ENCODE peak calls at places on chromosomes 12 and 14, in four cellular contexts. M, T, S and L are unnamed samples.

GRCh38 chr12:52198454-52199215 is 6.8 kb upstream of the KRT80 start:
- DNase-seq in M (no peak), T (no peak), S (no peak), L (no peak)

GRCh38 chr12:124465473-124465872 is 101.9 kb downstream of the NCOR2 start:
- DNase-seq in M (no peak), T (no peak), S (no peak), L (no peak)

GRCh38 chr14:59869381-59870255 is 958 bp downstream of the RTN1 start:
- DNase-seq in M (no peak), T (no peak), S (no peak), L (peak)

GRCh38 chr12:2697057-2697456 is 97.7 kb upstream of the FKBP4 start:
- DNase-seq in M (no peak), T (no peak), S (no peak), L (no peak)

GRCh38 chr12:109762071-109762672 is 48.5 kb downstream of the FAM222A start:
- DNase-seq in M (no peak), T (no peak), S (no peak), L (no peak)

GRCh38 chr12:11798856-11799530 is 149.5 kb downstream of the ETV6 start:
- DNase-seq in M (no peak), T (peak), S (peak), L (no peak)

GRCh38 chr12:76264617-76265016 is 83.6 kb downstream of the BBS10 start:
- DNase-seq in M (no peak), T (no peak), S (no peak), L (no peak)

GRCh38 chr12:74111688-74112360 is 425.8 kb upstream of the ATXN7L3B start:
- DNase-seq in M (peak), T (peak), S (peak), L (peak)

GRCh38 chr12:15143467-15143866 is 77.8 kb downstream of the RERG start:
- DNase-seq in M (no peak), T (no peak), S (no peak), L (no peak)

GRCh38 chr12:12835378-12836145 is 22.4 kb downstream of the DDX47 start:
- DNase-seq in M (peak), T (peak), S (no peak), L (no peak)

DNA sequence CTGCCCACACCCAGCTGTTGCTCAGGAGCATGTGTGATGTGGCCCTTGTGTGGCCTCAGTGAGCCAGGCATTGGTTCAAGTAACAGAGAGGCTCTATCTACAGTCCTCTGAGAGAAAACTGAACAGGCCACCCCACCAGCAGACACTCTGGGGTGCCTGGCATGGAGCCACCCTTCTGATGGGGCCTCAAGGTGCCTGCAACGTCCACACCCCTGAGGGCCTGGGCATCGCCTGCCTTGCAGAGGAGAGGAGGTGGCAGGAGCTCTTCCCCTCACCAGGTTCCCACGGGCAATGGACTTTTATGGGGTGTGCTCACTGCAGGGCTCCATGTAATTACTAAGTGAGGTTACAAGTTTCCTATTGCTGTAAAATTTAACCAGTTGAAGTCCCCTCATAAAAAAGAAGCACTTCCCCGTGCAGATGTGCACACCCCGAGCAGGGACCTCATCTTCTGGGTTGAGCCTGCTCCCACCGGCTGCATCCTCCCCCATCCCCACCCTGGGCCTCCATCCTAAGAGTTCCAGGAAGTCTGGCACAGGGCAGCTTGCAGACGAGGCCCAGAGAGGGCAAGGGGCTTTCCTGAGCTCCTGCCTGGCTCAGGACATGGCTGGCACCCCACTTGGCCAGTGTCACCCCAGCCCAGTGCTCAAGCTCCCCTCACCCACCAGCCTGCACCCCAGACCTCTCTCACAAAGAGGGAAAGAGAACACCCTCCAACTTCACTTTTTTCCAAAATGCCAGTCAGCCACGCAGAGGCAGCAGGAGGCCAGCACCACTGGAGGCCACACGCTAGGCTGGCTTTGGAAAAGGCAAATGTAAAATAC is 270.4 kb upstream of the RTL1 start:
- DNase-seq in M (no peak), T (no peak), S (no peak), L (no peak)
- TF ChIP-seq PHF8 in M (no peak), T (no peak), S (no peak), L (no peak)

GRCh38 chr14:92263681-92264080 is 59.3 kb upstream of the SLC24A4 start:
- DNase-seq in M (no peak), T (no peak), S (no peak), L (no peak)

DNA sequence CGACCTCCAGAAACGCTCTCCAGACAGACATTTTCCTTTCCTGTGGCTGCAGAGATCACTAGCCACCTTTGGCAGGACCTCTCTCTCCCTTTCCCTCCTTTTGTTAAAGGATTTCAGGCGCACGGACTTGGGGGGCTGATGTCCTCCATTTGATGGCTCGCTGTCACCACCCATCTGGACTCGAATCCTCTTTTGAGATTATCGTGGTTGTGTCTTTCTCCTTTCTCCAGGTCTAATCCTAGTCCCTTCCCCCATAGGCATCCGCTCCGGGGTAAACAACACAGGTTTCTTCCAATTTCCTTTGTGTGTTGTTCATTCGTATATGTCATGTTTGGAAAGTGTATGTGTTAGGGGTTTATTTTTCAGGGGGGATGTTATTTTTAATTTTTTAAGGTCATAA is 56.7 kb upstream of the SLC24A4 start:
- DNase-seq in M (no peak), T (no peak), S (no peak), L (no peak)
- TF ChIP-seq PHF8 in M (no peak), T (no peak), S (no peak), L (no peak)

DNA sequence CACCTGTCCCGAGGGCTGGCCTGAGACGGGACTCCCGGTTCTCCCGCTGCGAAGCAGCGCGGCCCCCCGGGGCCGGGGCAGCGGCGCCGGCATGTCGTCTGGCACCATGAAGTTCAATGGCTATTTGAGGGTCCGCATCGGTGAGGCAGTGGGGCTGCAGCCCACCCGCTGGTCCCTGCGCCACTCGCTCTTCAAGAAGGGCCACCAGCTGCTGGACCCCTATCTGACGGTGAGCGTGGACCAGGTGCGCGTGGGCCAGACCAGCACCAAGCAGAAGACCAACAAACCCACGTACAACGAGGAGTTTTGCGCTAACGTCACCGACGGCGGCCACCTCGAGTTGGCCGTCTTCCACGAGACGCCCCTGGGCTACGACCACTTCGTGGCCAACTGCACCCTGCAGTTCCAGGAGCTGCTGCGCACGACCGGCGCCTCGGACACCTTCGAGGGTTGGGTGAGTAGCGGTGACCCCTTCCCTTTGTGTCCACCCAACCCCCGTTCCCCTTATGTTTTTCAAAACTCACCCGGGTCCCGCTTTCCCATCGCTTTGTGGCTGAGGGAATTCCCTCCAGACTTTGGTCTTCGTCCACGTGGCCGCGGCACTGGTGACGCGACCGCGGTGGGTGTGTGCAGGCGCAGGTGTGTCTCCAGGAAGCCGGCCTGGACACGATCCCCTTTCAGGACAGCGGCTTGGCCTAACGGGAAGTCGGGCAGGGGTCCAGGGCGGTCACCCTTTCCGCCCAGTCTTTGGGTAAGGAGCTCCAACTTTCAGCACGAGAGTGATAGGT is 826 bp downstream of the PRKCH start:
- DNase-seq in M (no peak), T (no peak), S (no peak), L (peak)
- TF ChIP-seq PHF8 in M (no peak), T (no peak), S (no peak), L (no peak)

DNA sequence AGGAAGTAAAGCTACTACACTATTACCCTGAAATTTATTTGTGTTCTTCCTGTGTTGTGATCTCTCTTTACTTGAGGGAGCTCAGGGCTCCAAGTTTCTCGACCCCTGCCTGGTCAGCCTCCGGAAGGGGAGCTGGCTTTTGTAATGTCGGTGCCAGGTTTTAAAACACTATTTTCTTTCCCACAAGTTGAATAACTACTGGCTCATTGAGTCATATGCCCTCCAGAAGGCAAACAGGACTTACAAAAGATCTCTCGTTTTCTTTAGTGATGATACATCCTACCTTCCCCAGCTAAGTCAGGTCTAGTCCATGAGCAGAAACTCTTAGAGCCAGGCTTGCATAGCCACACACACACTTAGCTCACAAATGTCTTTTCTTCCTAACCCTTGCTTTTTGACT is 209.9 kb upstream of the FLRT2 start:
- DNase-seq in M (no peak), T (no peak), S (no peak), L (no peak)
- TF ChIP-seq PHF8 in M (no peak), T (no peak), S (no peak), L (no peak)

GRCh38 chr14:91827746-91828145 is 39.6 kb downstream of the TC2N start:
- DNase-seq in M (no peak), T (no peak), S (no peak), L (no peak)
- TF ChIP-seq PHF8 in M (no peak), T (no peak), S (no peak), L (no peak)